ENCODE peak calls at places on chromosome 12, in seven cellular contexts. One of them, this sample, is unnamed.

GRCh38 chr12:67594888-67595287 is 53.7 kb upstream of the DYRK2 start:
- DNase-seq in mesenchymal stem cell: no peak
- DNase-seq in H9: no peak
- DNase-seq in H1: no peak
- DNase-seq in IMR-90: no peak
- DNase-seq in trophoblast cell: no peak
- DNase-seq in mesendoderm: no peak
- DNase-seq in this sample: no peak

GRCh38 chr12:46609281-46609623 is 216.5 kb downstream of the SLC38A4 start:
- DNase-seq in mesenchymal stem cell: no peak
- DNase-seq in mesendoderm: no peak
- DNase-seq in trophoblast cell: no peak
- DNase-seq in IMR-90: no peak
- DNase-seq in H9: no peak
- DNase-seq in H1: no peak
- DNase-seq in this sample: no peak

GRCh38 chr12:94618995-94619695 is 31.2 kb downstream of the TMCC3 start:
- DNase-seq in H9: no peak
- DNase-seq in IMR-90: peak
- DNase-seq in H1: no peak
- DNase-seq in mesenchymal stem cell: peak
- DNase-seq in trophoblast cell: peak
- DNase-seq in mesendoderm: no peak
- DNase-seq in this sample: no peak

GRCh38 chr12:10301103-10301502 is 6.6 kb upstream of the KLRD1 start:
- DNase-seq in mesenchymal stem cell: peak
- DNase-seq in H1: no peak
- DNase-seq in mesendoderm: no peak
- DNase-seq in IMR-90: no peak
- DNase-seq in trophoblast cell: peak
- DNase-seq in H9: no peak
- DNase-seq in this sample: no peak

GRCh38 chr12:120680165-120680738 is 6.7 kb upstream of the MLEC start:
- DNase-seq in mesendoderm: no peak
- DNase-seq in trophoblast cell: no peak
- DNase-seq in H1: no peak
- DNase-seq in mesenchymal stem cell: no peak
- DNase-seq in H9: peak
- DNase-seq in IMR-90: no peak
- DNase-seq in this sample: no peak

GRCh38 chr12:48695859-48696258 is 13.8 kb upstream of the KANSL2 start:
- DNase-seq in H9: no peak
- DNase-seq in H1: no peak
- DNase-seq in IMR-90: no peak
- DNase-seq in mesenchymal stem cell: no peak
- DNase-seq in trophoblast cell: no peak
- DNase-seq in mesendoderm: no peak
- DNase-seq in this sample: no peak

GRCh38 chr12:26318661-26319068 is 123.3 kb downstream of the SSPN start:
- DNase-seq in trophoblast cell: peak
- DNase-seq in IMR-90: peak
- DNase-seq in mesenchymal stem cell: peak
- DNase-seq in H9: no peak
- DNase-seq in mesendoderm: peak
- DNase-seq in H1: peak
- DNase-seq in this sample: no peak

GRCh38 chr12:75480469-75480949 is at the start of gene GLIPR1:
- DNase-seq in H9: no peak
- DNase-seq in IMR-90: peak
- DNase-seq in mesendoderm: peak
- DNase-seq in H1: no peak
- DNase-seq in mesenchymal stem cell: peak
- DNase-seq in trophoblast cell: peak
- DNase-seq in this sample: no peak

GRCh38 chr12:86724716-86725115 is 468.5 kb upstream of the MGAT4C start:
- DNase-seq in H9: no peak
- DNase-seq in IMR-90: peak
- DNase-seq in H1: no peak
- DNase-seq in mesenchymal stem cell: peak
- DNase-seq in mesendoderm: no peak
- DNase-seq in trophoblast cell: no peak
- DNase-seq in this sample: no peak

GRCh38 chr12:106171117-106171750 is 32.5 kb upstream of the NUAK1 start:
- DNase-seq in trophoblast cell: no peak
- DNase-seq in mesendoderm: no peak
- DNase-seq in mesenchymal stem cell: peak
- DNase-seq in IMR-90: peak
- DNase-seq in H9: no peak
- DNase-seq in H1: no peak
- DNase-seq in this sample: no peak

GRCh38 chr12:85923767-85924331 is 49.8 kb downstream of the NTS start:
- DNase-seq in IMR-90: peak
- DNase-seq in H9: no peak
- DNase-seq in mesenchymal stem cell: peak
- DNase-seq in trophoblast cell: no peak
- DNase-seq in H1: no peak
- DNase-seq in mesendoderm: peak
- DNase-seq in this sample: no peak

GRCh38 chr12:25328082-25328712 is 77.5 kb upstream of the KRAS start:
- DNase-seq in trophoblast cell: no peak
- DNase-seq in H9: no peak
- DNase-seq in H1: no peak
- DNase-seq in mesenchymal stem cell: peak
- DNase-seq in mesendoderm: no peak
- DNase-seq in IMR-90: peak
- DNase-seq in this sample: no peak

GRCh38 chr12:14612895-14613294 is 45.2 kb upstream of the PLBD1 start:
- DNase-seq in trophoblast cell: no peak
- DNase-seq in mesenchymal stem cell: no peak
- DNase-seq in H9: no peak
- DNase-seq in H1: no peak
- DNase-seq in IMR-90: no peak
- DNase-seq in mesendoderm: no peak
- DNase-seq in this sample: no peak

GRCh38 chr12:18283776-18284175 is 22.5 kb downstream of the PIK3C2G start:
- DNase-seq in H9: peak
- DNase-seq in mesenchymal stem cell: no peak
- DNase-seq in trophoblast cell: no peak
- DNase-seq in IMR-90: no peak
- DNase-seq in H1: no peak
- DNase-seq in mesendoderm: peak
- DNase-seq in this sample: no peak

GRCh38 chr12:1377681-1378080 is 216.7 kb downstream of the FBXL14 start:
- DNase-seq in H1: no peak
- DNase-seq in mesendoderm: no peak
- DNase-seq in trophoblast cell: no peak
- DNase-seq in mesenchymal stem cell: no peak
- DNase-seq in H9: no peak
- DNase-seq in IMR-90: no peak
- DNase-seq in this sample: no peak

GRCh38 chr12:20044836-20045235 is 323.5 kb upstream of the PDE3A start:
- DNase-seq in H1: no peak
- DNase-seq in H9: no peak
- DNase-seq in mesendoderm: no peak
- DNase-seq in IMR-90: peak
- DNase-seq in mesenchymal stem cell: no peak
- DNase-seq in trophoblast cell: no peak
- DNase-seq in this sample: no peak

GRCh38 chr12:118122264-118122663 is 13.7 kb upstream of the PEBP1 start:
- DNase-seq in trophoblast cell: no peak
- DNase-seq in H9: no peak
- DNase-seq in mesenchymal stem cell: no peak
- DNase-seq in mesendoderm: no peak
- DNase-seq in H1: no peak
- DNase-seq in IMR-90: no peak
- DNase-seq in this sample: no peak

GRCh38 chr12:125262866-125263265 is 197.6 kb downstream of the AACS start:
- DNase-seq in H9: no peak
- DNase-seq in IMR-90: no peak
- DNase-seq in trophoblast cell: no peak
- DNase-seq in mesendoderm: peak
- DNase-seq in mesenchymal stem cell: no peak
- DNase-seq in H1: no peak
- DNase-seq in this sample: no peak
- H3K23ac ChIP-seq in H9: no peak
- H3K23ac ChIP-seq in IMR-90: no peak
- H3K23ac ChIP-seq in trophoblast cell: no peak
- H3K23ac ChIP-seq in mesendoderm: no peak
- H3K23ac ChIP-seq in mesenchymal stem cell: no peak
- H3K23ac ChIP-seq in H1: no peak
- H3K23ac ChIP-seq in this sample: no peak

GRCh38 chr12:44584625-44585024 is 291.5 kb downstream of the NELL2 start:
- DNase-seq in IMR-90: no peak
- DNase-seq in mesendoderm: peak
- DNase-seq in mesenchymal stem cell: no peak
- DNase-seq in H9: no peak
- DNase-seq in H1: peak
- DNase-seq in trophoblast cell: no peak
- DNase-seq in this sample: no peak

GRCh38 chr12:44589697-44590096 is 286.4 kb downstream of the NELL2 start:
- DNase-seq in mesendoderm: peak
- DNase-seq in mesenchymal stem cell: no peak
- DNase-seq in trophoblast cell: no peak
- DNase-seq in H1: no peak
- DNase-seq in H9: no peak
- DNase-seq in IMR-90: no peak
- DNase-seq in this sample: no peak

GRCh38 chr12:44588651-44589050 is 287.5 kb downstream of the NELL2 start:
- DNase-seq in trophoblast cell: no peak
- DNase-seq in IMR-90: no peak
- DNase-seq in mesendoderm: no peak
- DNase-seq in H9: no peak
- DNase-seq in mesenchymal stem cell: no peak
- DNase-seq in H1: no peak
- DNase-seq in this sample: no peak
- H3K23ac ChIP-seq in trophoblast cell: no peak
- H3K23ac ChIP-seq in IMR-90: no peak
- H3K23ac ChIP-seq in mesendoderm: no peak
- H3K23ac ChIP-seq in H9: no peak
- H3K23ac ChIP-seq in mesenchymal stem cell: no peak
- H3K23ac ChIP-seq in H1: no peak
- H3K23ac ChIP-seq in this sample: no peak

GRCh38 chr12:42706331-42706730 is 116.8 kb upstream of the PRICKLE1 start:
- DNase-seq in trophoblast cell: no peak
- DNase-seq in IMR-90: no peak
- DNase-seq in mesenchymal stem cell: no peak
- DNase-seq in H1: no peak
- DNase-seq in H9: no peak
- DNase-seq in mesendoderm: no peak
- DNase-seq in this sample: no peak

GRCh38 chr12:42704340-42704739 is 114.8 kb upstream of the PRICKLE1 start:
- DNase-seq in mesendoderm: no peak
- DNase-seq in H1: no peak
- DNase-seq in mesenchymal stem cell: no peak
- DNase-seq in IMR-90: no peak
- DNase-seq in trophoblast cell: no peak
- DNase-seq in H9: no peak
- DNase-seq in this sample: no peak

GRCh38 chr12:42704810-42705401 is 115.4 kb upstream of the PRICKLE1 start:
- DNase-seq in trophoblast cell: no peak
- DNase-seq in mesenchymal stem cell: no peak
- DNase-seq in H1: no peak
- DNase-seq in IMR-90: no peak
- DNase-seq in mesendoderm: peak
- DNase-seq in H9: no peak
- DNase-seq in this sample: no peak

GRCh38 chr12:42705863-42706262 is 116.3 kb upstream of the PRICKLE1 start:
- DNase-seq in mesenchymal stem cell: peak
- DNase-seq in IMR-90: peak
- DNase-seq in H1: no peak
- DNase-seq in trophoblast cell: no peak
- DNase-seq in mesendoderm: peak
- DNase-seq in H9: no peak
- DNase-seq in this sample: peak

GRCh38 chr12:42707312-42707711 is 117.8 kb upstream of the PRICKLE1 start:
- DNase-seq in H1: no peak
- DNase-seq in IMR-90: no peak
- DNase-seq in mesendoderm: no peak
- DNase-seq in mesenchymal stem cell: no peak
- DNase-seq in trophoblast cell: no peak
- DNase-seq in H9: no peak
- DNase-seq in this sample: no peak
- H3K23ac ChIP-seq in H1: no peak
- H3K23ac ChIP-seq in IMR-90: no peak
- H3K23ac ChIP-seq in mesendoderm: no peak
- H3K23ac ChIP-seq in mesenchymal stem cell: no peak
- H3K23ac ChIP-seq in trophoblast cell: no peak
- H3K23ac ChIP-seq in H9: no peak
- H3K23ac ChIP-seq in this sample: no peak

GRCh38 chr12:131364903-131365820 is 345.7 kb upstream of the SFSWAP start:
- DNase-seq in H9: peak
- DNase-seq in IMR-90: no peak
- DNase-seq in mesenchymal stem cell: no peak
- DNase-seq in trophoblast cell: no peak
- DNase-seq in H1: no peak
- DNase-seq in mesendoderm: no peak
- DNase-seq in this sample: no peak
- H3K23ac ChIP-seq in H9: no peak
- H3K23ac ChIP-seq in IMR-90: no peak
- H3K23ac ChIP-seq in mesenchymal stem cell: no peak
- H3K23ac ChIP-seq in trophoblast cell: no peak
- H3K23ac ChIP-seq in H1: no peak
- H3K23ac ChIP-seq in mesendoderm: no peak
- H3K23ac ChIP-seq in this sample: no peak